ENCODE peak calls at places on chromosomes 16 and 17, in five cellular contexts. U is K562, G is HepG2, O is SK-N-SH, C is H1. T is an unnamed sample. For H3K4me1, the result is how much of the 10 kb centered on the place peaks cover.

GRCh38 chr16:67000384-67001158 is 12.2 kb downstream of the CES4A start:
- DNase-seq in G (no peak), O (peak), C (peak), U (peak), T (no peak)

GRCh38 chr17:78717431-78717980 is 64.6 kb downstream of the CYTH1 start:
- DNase-seq in G (peak), U (no peak), O (peak), C (peak), T (no peak)

GRCh38 chr17:50096758-50097157 is 1.6 kb downstream of the PDK2 start:
- DNase-seq in O (no peak), U (no peak), G (no peak), C (no peak), T (no peak)

GRCh38 chr17:45334231-45334630 is 17.4 kb upstream of the MAP3K14 start:
- DNase-seq in C (no peak), G (no peak), U (no peak), O (no peak), T (no peak)

GRCh38 chr16:87548086-87548485 is 54.2 kb upstream of the JPH3 start:
- DNase-seq in O (no peak), C (no peak), U (no peak), G (no peak), T (no peak)

GRCh38 chr17:44547625-44548297 is 9.5 kb upstream of the FZD2 start:
- DNase-seq in U (no peak), O (no peak), C (no peak), G (no peak), T (no peak)

GRCh38 chr17:7477392-7478275 is 1.8 kb downstream of the ZBTB4 start:
- DNase-seq in C (no peak), G (peak), U (no peak), O (peak), T (no peak)

GRCh38 chr16:70582280-70582978 is 58.8 kb downstream of the SF3B3 start:
- DNase-seq in C (no peak), U (no peak), O (no peak), G (no peak), T (no peak)

GRCh38 chr17:19979917-19980770 is 2.5 kb upstream of the AKAP10 start:
- DNase-seq in O (no peak), G (no peak), U (no peak), C (peak), T (no peak)

GRCh38 chr17:18259621-18260331 is 686 bp upstream of the MIEF2 start:
- DNase-seq in G (peak), C (no peak), O (peak), U (no peak), T (no peak)

GRCh38 chr16:50736448-50736847 is 5.4 kb upstream of the CYLD start:
- DNase-seq in C (no peak), G (no peak), U (no peak), O (no peak), T (no peak)

GRCh38 chr17:8234361-8235270 is 13.2 kb downstream of the CTC1 start:
- DNase-seq in G (no peak), O (no peak), U (no peak), C (no peak), T (no peak)

GRCh38 chr17:6420173-6420641 is 14.7 kb downstream of the AIPL1 start:
- DNase-seq in G (no peak), U (no peak), C (peak), O (no peak), T (no peak)

GRCh38 chr17:27618417-27618816 is 12.6 kb upstream of the LGALS9 start:
- DNase-seq in U (no peak), G (no peak), C (no peak), O (no peak), T (no peak)

GRCh38 chr16:31703526-31704128 is 170.0 kb upstream of the ZNF267 start:
- DNase-seq in C (no peak), U (no peak), G (no peak), O (no peak), T (no peak)

GRCh38 chr16:89320717-89321501 is 103.4 kb downstream of the ZNF778 start:
- DNase-seq in U (peak), C (no peak), O (no peak), G (no peak), T (no peak)

GRCh38 chr16:72895951-72896350 is 152.0 kb downstream of the ZFHX3 start:
- DNase-seq in U (no peak), O (no peak), G (no peak), C (no peak), T (no peak)

GRCh38 chr17:72126575-72127486 is 6.0 kb downstream of the SOX9 start:
- DNase-seq in O (peak), C (no peak), G (peak), U (no peak), T (no peak)

GRCh38 chr17:34644941-34645550 is 65.7 kb downstream of the TMEM132E start:
- DNase-seq in O (no peak), G (no peak), C (no peak), U (no peak), T (no peak)

GRCh38 chr16:89723279-89724250 is 2.2 kb downstream of the ZNF276 start:
- DNase-seq in G (no peak), C (no peak), U (no peak), O (peak), T (no peak)

GRCh38 chr17:76272541-76273434 is 7.6 kb downstream of the UBALD2 start:
- DNase-seq in O (no peak), U (no peak), G (no peak), C (no peak), T (no peak)

GRCh38 chr16:20997147-20997546 is 96.6 kb downstream of the LYRM1 start:
- DNase-seq in O (no peak), G (no peak), U (no peak), C (peak), T (no peak)

DNA sequence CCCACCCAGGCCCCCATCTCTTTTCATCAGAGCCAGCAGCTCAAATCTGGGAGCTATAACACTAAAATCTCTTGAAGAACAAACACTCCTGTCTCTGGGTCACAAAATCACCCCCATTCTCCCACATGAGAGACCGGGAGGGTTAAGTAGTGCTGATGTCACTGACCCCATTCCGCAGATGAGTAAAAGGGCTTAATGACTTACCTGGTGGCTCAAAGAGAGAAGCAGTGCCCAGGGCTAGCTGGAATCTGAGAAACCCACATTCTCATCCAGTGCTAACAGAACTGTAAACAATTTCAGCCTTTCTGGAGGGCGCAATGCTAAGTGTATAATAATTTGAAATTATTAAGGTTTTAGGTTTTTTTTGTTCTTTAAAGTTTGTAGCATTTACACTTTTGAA is 26.3 kb upstream of the LHX1 start:
- DNase-seq in O (no peak), U (no peak), C (no peak), G (no peak), T (no peak)
- H2AFZ ChIP-seq in O (no peak), U (no peak), C (no peak), G (no peak), T (no peak)

DNA sequence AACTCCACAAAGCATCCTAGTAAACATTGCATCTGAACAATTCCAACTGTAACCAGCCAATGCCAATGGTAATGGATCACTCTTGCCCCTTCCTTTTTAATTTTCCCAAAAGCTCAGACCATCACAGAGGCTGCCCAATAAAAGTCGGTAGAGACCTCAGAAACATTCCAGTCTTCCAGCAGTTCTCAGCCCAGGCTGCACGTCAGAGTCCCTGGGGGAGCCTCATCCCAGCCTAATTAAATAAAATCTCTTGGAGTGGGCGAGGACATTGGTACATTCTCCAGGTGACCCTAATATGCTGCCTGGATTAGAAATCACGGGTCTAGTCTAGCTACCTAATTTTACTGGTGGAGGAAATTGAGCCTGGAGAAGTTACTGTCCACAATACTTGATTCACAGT is 117.1 kb upstream of the MYOCD start:
- DNase-seq in O (no peak), G (no peak), C (no peak), U (no peak), T (no peak)
- TF ChIP-seq TAF1 in O (no peak), G (no peak), C (no peak), U (no peak), T (no peak)

DNA sequence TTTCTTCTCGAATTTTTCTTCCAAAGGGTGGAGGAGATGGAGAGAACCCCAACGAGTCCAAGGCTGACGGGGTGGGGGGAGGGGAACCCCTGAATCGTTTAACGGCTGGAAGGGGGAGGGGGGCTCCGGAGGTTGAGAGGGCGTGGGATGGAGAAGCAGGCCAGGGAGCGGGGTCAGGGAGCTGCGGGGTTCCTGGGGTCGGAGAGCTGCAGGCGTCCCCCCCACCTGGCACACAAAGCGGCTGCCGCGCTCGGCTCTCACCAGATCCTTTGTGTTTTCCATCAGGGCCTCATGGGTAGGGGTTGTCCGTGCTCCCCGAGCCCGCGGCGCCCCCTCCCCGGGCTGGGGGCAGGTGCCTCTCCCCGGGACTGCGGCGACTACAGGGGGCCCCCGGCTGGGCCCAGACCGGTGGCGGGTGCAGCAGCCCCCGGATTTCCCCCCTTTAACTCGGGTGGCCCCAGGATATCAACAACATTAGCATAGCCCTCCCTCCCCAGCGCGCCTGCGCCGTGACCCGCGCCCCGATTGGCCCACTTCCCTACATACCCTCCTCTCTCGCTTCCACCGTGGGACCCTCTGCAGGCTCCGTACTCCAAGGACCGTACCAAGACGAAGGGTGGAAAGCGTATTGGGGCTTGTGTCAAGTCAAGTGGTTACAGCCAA is at the start of gene MBTD1:
- DNase-seq in U (peak), G (peak), O (peak), C (peak), T (no peak)
- H3K4me1 ChIP-seq in U (under half), G (half or more), O (under half), C (under half), T (under half)

GRCh38 chr16:30652005-30652296 is 1.2 kb downstream of the PRR14 start:
- DNase-seq in G (no peak), O (no peak), U (no peak), C (no peak), T (no peak)
- H2AFZ ChIP-seq in G (no peak), O (no peak), U (peak), C (no peak), T (peak)

GRCh38 chr16:58234831-58235595 is 37.1 kb upstream of the CSNK2A2 start:
- DNase-seq in C (no peak), U (no peak), G (no peak), O (no peak), T (no peak)

GRCh38 chr16:58236831-58237230 is 38.9 kb upstream of the CSNK2A2 start:
- DNase-seq in G (no peak), C (peak), U (no peak), O (no peak), T (no peak)

GRCh38 chr16:58235663-58236062 is 37.8 kb upstream of the CSNK2A2 start:
- DNase-seq in G (no peak), U (no peak), C (no peak), O (no peak), T (no peak)

DNA sequence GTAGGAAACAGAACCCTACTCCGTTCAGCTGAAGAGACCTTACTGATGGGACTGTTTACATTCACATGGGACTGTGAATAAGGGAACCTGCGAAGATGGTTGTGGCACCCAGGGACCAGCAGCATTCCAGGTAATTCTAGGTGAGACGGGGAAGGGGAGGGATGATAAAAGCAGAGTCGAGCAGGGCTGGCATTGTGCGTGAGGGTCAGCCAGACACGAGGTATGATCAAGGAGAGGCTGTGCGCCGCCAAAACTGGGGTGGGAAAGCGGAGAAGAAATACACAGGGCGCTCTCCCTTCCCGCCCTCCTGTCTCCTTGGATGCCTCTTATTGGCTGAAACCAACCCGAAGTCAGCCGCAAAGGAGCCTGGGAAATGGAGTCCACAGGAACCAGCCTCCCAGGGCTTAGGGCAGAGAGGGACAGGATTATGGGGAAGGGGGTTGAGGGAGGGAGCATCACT is 38.4 kb upstream of the CSNK2A2 start:
- DNase-seq in U (peak), C (peak), G (peak), O (peak), T (no peak)
- TF ChIP-seq TAF1 in U (no peak), C (peak), G (no peak), O (no peak), T (no peak)

T was measured in GM12878.